ENCODE peak calls at places on chromosomes 2 and 18, in six cellular contexts. S is NCI-H146; G is effector CD4-positive, alpha-beta T cell; P is NAMALWA; N is NCI-H774; M is activated CD4-positive, alpha-beta T cell treated with anti-CD3 and anti-CD28 coated beads, Interleukin-2, amount 50 U/mL, for 48 hours. R is an unnamed sample.

GRCh38 chr2:82120120-82120519 is 1815.6 kb upstream of the LRRTM1 start:
- DNase-seq in S (no peak), G (no peak), P (no peak), N (peak; percentile 10), M (no peak), R (no peak)

GRCh38 chr2:47512581-47513083 is 109.7 kb downstream of the MSH2 start:
- DNase-seq in S (peak; percentile 6), G (no peak), P (no peak), N (no peak), M (no peak), R (no peak)

GRCh38 chr2:171509945-171510731 is 12.1 kb upstream of the CYBRD1 start:
- DNase-seq in S (no peak), G (no peak), P (no peak), N (no peak), M (no peak), R (no peak)

GRCh38 chr18:5164903-5165302 is 32.2 kb downstream of the AKAIN1 start:
- DNase-seq in S (no peak), G (no peak), P (no peak), N (no peak), M (no peak), R (no peak)

GRCh38 chr2:105780606-105781005 is 35.9 kb downstream of the NCK2 start:
- DNase-seq in S (no peak), G (no peak), P (no peak), N (no peak), M (no peak), R (no peak)

GRCh38 chr2:232492236-232492848 is 4.7 kb upstream of the ECEL1 start:
- DNase-seq in S (no peak), G (no peak), P (no peak), N (no peak), M (no peak), R (no peak)

GRCh38 chr2:160247295-160247694 is 47.2 kb upstream of the ITGB6 start:
- DNase-seq in S (no peak), G (no peak), P (no peak), N (no peak), M (no peak), R (no peak)

GRCh38 chr2:25228848-25229674 is 60.7 kb upstream of the POMC start:
- DNase-seq in S (peak; percentile 66), G (peak; percentile 20), P (peak; percentile 67), N (no peak), M (no peak), R (peak; percentile 17)

GRCh38 chr2:204268458-204268857 is 276.8 kb upstream of the PARD3B start:
- DNase-seq in S (no peak), G (no peak), P (no peak), N (no peak), M (no peak), R (no peak)

GRCh38 chr2:69973335-69973735 is 11.9 kb upstream of the ASPRV1 start:
- DNase-seq in S (no peak), G (no peak), P (no peak), N (no peak), M (no peak), R (no peak)

GRCh38 chr2:191699341-191699945 is 21.5 kb downstream of the NABP1 start:
- DNase-seq in S (no peak), G (no peak), P (no peak), N (no peak), M (no peak), R (no peak)

R was measured in T-helper 9 cell.